ENCODE peak calls at places on chromosomes 6 and 20, in nine cellular contexts. J is transverse colon; C is pancreas; Z is cardiac muscle cell; X is aorta; F is caudate nucleus; H is HL-60; O is GM23248; K is CD8-positive, alpha-beta memory T cell. I is an unnamed sample.

GRCh38 chr6:11692451-11693376 is 85.9 kb downstream of the ADTRP start:
- DNase-seq in K (no peak), Z (no peak), H (peak), J (no peak), O (no peak), C (no peak), X (peak), F (no peak), I (no peak)

GRCh38 chr6:131167773-131168172 is 32.5 kb downstream of the AKAP7 start:
- DNase-seq in O (no peak), H (no peak), X (no peak), K (no peak), Z (no peak), F (no peak), C (no peak), J (no peak), I (no peak)

GRCh38 chr20:22080985-22081384 is 375.5 kb downstream of the PAX1 start:
- DNase-seq in C (no peak), Z (no peak), X (no peak), F (no peak), O (peak), J (no peak), K (no peak), H (no peak), I (no peak)

GRCh38 chr6:106746660-106747059 is 117.3 kb downstream of the QRSL1 start:
- DNase-seq in F (no peak), X (no peak), H (no peak), C (no peak), Z (peak), O (peak), K (no peak), J (no peak), I (no peak)

GRCh38 chr6:52416629-52417151 is 3.5 kb upstream of the EFHC1 start:
- DNase-seq in K (no peak), Z (peak), X (no peak), O (peak), J (no peak), C (no peak), F (no peak), H (peak), I (no peak)

GRCh38 chr6:26550250-26550993 is 12.3 kb downstream of the HMGN4 start:
- DNase-seq in O (peak), H (peak), F (no peak), X (peak), C (no peak), J (peak), K (peak), Z (peak), I (no peak)

GRCh38 chr6:136608991-136609390 is 58.8 kb upstream of the MAP7 start:
- DNase-seq in C (no peak), K (no peak), F (no peak), H (no peak), J (no peak), X (no peak), O (peak), Z (no peak), I (no peak)

GRCh38 chr6:75202676-75203131 is 3.1 kb downstream of the COL12A1 start:
- DNase-seq in O (peak), Z (no peak), F (no peak), X (no peak), C (no peak), H (no peak), J (no peak), K (no peak), I (no peak)

GRCh38 chr6:100899202-100899601 is 18.1 kb upstream of the ASCC3 start:
- DNase-seq in K (no peak), C (no peak), Z (no peak), J (no peak), H (no peak), X (no peak), O (no peak), F (no peak), I (no peak)

GRCh38 chr6:80165143-80165542 is 58.7 kb downstream of the BCKDHB start:
- DNase-seq in Z (no peak), J (no peak), O (peak), H (peak), K (no peak), X (no peak), C (no peak), F (no peak), I (no peak)

GRCh38 chr6:106084106-106084963 is 1.8 kb upstream of the PRDM1 start:
- DNase-seq in H (peak), X (no peak), C (no peak), J (peak), K (no peak), F (no peak), O (peak), Z (peak), I (no peak)

GRCh38 chr6:128491041-128491642 is 29.3 kb downstream of the PTPRK start:
- DNase-seq in K (no peak), F (no peak), J (peak), H (no peak), Z (no peak), X (no peak), O (no peak), C (no peak), I (no peak)

GRCh38 chr20:51563597-51564332 is 21.2 kb upstream of the NFATC2 start:
- DNase-seq in K (no peak), C (peak), O (peak), F (no peak), Z (peak), H (no peak), J (peak), X (peak), I (no peak)

GRCh38 chr20:1860446-1860845 is 34.8 kb upstream of the SIRPA start:
- DNase-seq in O (peak), F (no peak), H (no peak), Z (no peak), C (no peak), K (no peak), J (no peak), X (no peak), I (no peak)

GRCh38 chr20:11850901-11851300 is 66.8 kb upstream of the BTBD3 start:
- DNase-seq in K (no peak), O (peak), F (no peak), C (no peak), Z (no peak), J (no peak), H (no peak), X (no peak), I (no peak)

GRCh38 chr6:121770943-121771342 is 335.5 kb downstream of the GJA1 start:
- DNase-seq in F (no peak), H (no peak), Z (no peak), K (no peak), O (peak), X (no peak), J (no peak), C (no peak), I (no peak)

GRCh38 chr6:135210632-135211305 is 29.7 kb downstream of the MYB start:
- DNase-seq in Z (no peak), C (no peak), J (no peak), O (no peak), H (no peak), K (no peak), F (no peak), X (no peak), I (no peak)

GRCh38 chr6:26411751-26412150 is 9.7 kb downstream of the BTN3A1 start:
- DNase-seq in K (no peak), X (no peak), H (no peak), F (no peak), Z (no peak), J (no peak), C (no peak), O (peak), I (no peak)

GRCh38 chr20:13554706-13555105 is 84.0 kb downstream of the TASP1 start:
- DNase-seq in J (no peak), X (no peak), F (no peak), K (no peak), Z (no peak), C (no peak), O (peak), H (no peak), I (no peak)

GRCh38 chr20:36548006-36548315 is 6.6 kb downstream of the MYL9 start:
- DNase-seq in K (no peak), Z (peak), F (no peak), J (no peak), H (no peak), X (no peak), C (no peak), O (no peak), I (no peak)

GRCh38 chr6:69593706-69594105 is 203.1 kb downstream of the LMBRD1 start:
- DNase-seq in C (no peak), O (no peak), K (no peak), J (no peak), Z (no peak), F (no peak), X (no peak), H (no peak), I (no peak)

GRCh38 chr6:32092760-32093497 is 16.2 kb downstream of the TNXB start:
- DNase-seq in K (no peak), H (no peak), J (no peak), O (peak), C (no peak), F (no peak), Z (no peak), X (peak), I (peak)

GRCh38 chr20:34861386-34862084 is 11.1 kb downstream of the GGT7 start:
- DNase-seq in O (no peak), J (peak), K (no peak), C (peak), H (peak), X (no peak), Z (no peak), F (no peak), I (no peak)

GRCh38 chr6:148419430-148419829 is 76.8 kb downstream of the SASH1 start:
- DNase-seq in O (no peak), Z (no peak), C (no peak), X (no peak), F (no peak), K (no peak), H (no peak), J (no peak), I (no peak)

GRCh38 chr20:42779216-42779615 is 410.5 kb downstream of the PTPRT start:
- DNase-seq in C (no peak), H (no peak), Z (no peak), K (no peak), X (no peak), F (no peak), J (no peak), O (no peak), I (no peak)

GRCh38 chr6:6319947-6320811 is at the start of gene F13A1:
- DNase-seq in K (no peak), C (peak), F (no peak), X (peak), J (peak), Z (no peak), O (no peak), H (peak), I (no peak)

GRCh38 chr20:38338849-38339520 is 7.3 kb upstream of the LBP start:
- DNase-seq in H (no peak), Z (peak), F (no peak), J (no peak), O (peak), K (no peak), X (no peak), C (no peak), I (no peak)

GRCh38 chr20:11195169-11195568 is 521.4 kb upstream of the JAG1 start:
- DNase-seq in K (no peak), H (no peak), F (no peak), Z (peak), X (no peak), C (no peak), J (peak), O (no peak), I (no peak)

GRCh38 chr6:132147530-132148011 is 196.4 kb upstream of the CCN2 start:
- DNase-seq in J (no peak), X (no peak), O (peak), K (no peak), C (no peak), Z (no peak), H (no peak), F (no peak), I (no peak)

GRCh38 chr6:157017861-157018260 is 240.7 kb downstream of the ARID1B start:
- DNase-seq in O (peak), H (no peak), C (no peak), K (no peak), Z (no peak), J (no peak), X (no peak), F (no peak), I (no peak)

GRCh38 chr20:9884666-9885065 is 45.8 kb upstream of the PAK5 start:
- DNase-seq in O (peak), Z (peak), K (no peak), H (no peak), F (no peak), X (no peak), C (no peak), J (no peak), I (no peak)

GRCh38 chr6:96832780-96833179 is 4.5 kb downstream of the GPR63 start:
- DNase-seq in F (no peak), H (no peak), J (no peak), X (no peak), Z (no peak), C (no peak), O (no peak), K (no peak), I (no peak)

GRCh38 chr20:43548273-43548880 is 10.4 kb upstream of the SGK2 start:
- DNase-seq in H (no peak), X (no peak), J (no peak), C (no peak), Z (no peak), O (no peak), F (no peak), K (no peak), I (no peak)

GRCh38 chr20:60138263-60139127 is 180.3 kb downstream of the CDH26 start:
- DNase-seq in K (no peak), C (peak), Z (no peak), J (peak), H (peak), F (no peak), X (peak), O (peak), I (no peak)

GRCh38 chr6:116511424-116512131 is at the start of gene CALHM5:
- DNase-seq in X (peak), Z (peak), O (peak), K (no peak), F (no peak), H (no peak), J (peak), C (no peak), I (peak)

GRCh38 chr6:142167071-142167470 is 20.0 kb downstream of the VTA1 start:
- DNase-seq in C (no peak), K (no peak), Z (no peak), X (no peak), O (no peak), F (no peak), J (no peak), H (no peak), I (no peak)

GRCh38 chr6:90233994-90234393 is 62.6 kb downstream of the BACH2 start:
- DNase-seq in J (peak), X (no peak), C (no peak), K (peak), H (no peak), Z (no peak), F (no peak), O (no peak), I (no peak)

GRCh38 chr6:37171141-37171969 is 1.4 kb downstream of the PIM1 start:
- DNase-seq in J (peak), K (no peak), C (peak), H (no peak), X (peak), F (peak), O (peak), Z (peak), I (peak)

GRCh38 chr6:34546551-34547321 is 9.4 kb downstream of the SPDEF start:
- DNase-seq in O (peak), J (peak), Z (no peak), H (no peak), K (no peak), X (peak), F (no peak), C (peak), I (peak)
- H3K27ac ChIP-seq in O (no peak), J (peak), Z (no peak), H (no peak), K (no peak), X (no peak), F (no peak), C (no peak), I (no peak)

GRCh38 chr6:152071843-152072242 is 264.4 kb downstream of the ESR1 start:
- DNase-seq in K (no peak), H (no peak), J (no peak), O (no peak), Z (no peak), F (no peak), C (no peak), X (no peak), I (no peak)
- H3K27ac ChIP-seq in K (no peak), H (no peak), J (no peak), O (no peak), Z (peak), F (no peak), C (no peak), X (no peak), I (no peak)

DNA sequence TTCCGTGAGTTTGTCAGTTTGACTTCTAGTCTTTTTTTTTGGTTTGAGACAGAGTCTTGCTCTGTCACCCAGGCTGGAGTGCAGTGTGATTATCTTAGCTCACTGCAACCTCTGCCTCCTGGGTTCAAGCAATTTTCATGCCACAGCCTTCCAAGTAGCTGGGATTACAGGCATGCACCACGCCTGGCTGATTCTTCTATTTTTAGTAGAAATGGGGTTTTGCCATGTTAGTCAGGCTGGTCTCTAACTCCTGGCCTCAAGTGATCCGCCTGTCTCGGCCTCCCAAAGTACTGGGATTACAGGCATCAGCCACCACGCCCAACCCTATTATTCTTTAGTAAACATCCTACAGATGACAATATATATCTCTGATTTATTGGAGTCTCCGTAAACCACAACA is 506.5 kb downstream of the PREX1 start:
- DNase-seq in Z (no peak), F (no peak), K (no peak), H (no peak), J (no peak), X (no peak), C (no peak), O (no peak), I (no peak)
- H3K27ac ChIP-seq in Z (no peak), F (no peak), K (no peak), H (no peak), J (no peak), X (no peak), C (no peak), O (no peak), I (no peak)

DNA sequence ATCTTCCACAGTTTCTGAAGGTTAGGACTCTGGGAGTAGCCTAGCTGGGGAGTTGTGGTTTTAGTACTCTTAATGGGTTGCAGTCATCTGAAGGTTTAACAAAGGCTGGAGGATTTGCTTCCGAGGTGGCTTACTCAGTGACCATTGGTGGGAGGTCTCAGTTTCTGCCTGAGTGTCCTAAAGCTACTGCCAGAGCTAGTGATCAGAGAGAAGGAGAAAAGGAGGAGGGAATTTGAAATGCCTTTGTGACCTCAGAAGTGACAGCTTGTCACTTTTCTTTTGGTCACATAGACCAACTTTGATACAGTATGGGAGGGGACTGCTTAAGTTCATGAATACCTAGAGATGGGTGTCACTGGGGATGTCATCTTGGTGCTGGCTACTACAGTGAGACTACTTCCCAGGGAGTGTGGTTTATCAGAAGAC is 41.3 kb downstream of the NCOA3 start:
- DNase-seq in O (peak), Z (no peak), K (no peak), X (no peak), C (no peak), H (no peak), J (no peak), F (no peak), I (no peak)
- H3K27ac ChIP-seq in O (no peak), Z (no peak), K (no peak), X (no peak), C (no peak), H (no peak), J (no peak), F (no peak), I (no peak)

I was measured in substantia nigra.